ENCODE peak calls at places on chromosome 11, in four cellular contexts. One of them, this sample, is unnamed.
A peak's percentile ranks its signal among the peaks of the same experiment; 100 is the strongest.

GRCh38 chr11:111522426-111522825 is 7.8 kb downstream of the HOATZ start:
- DNase-seq in NCI-H1092 treated with DMSO at 0.1 percent for 48 hours: no peak
- DNase-seq in osteoblast: no peak
- DNase-seq in KBM-7: no peak
- DNase-seq in this sample: no peak

GRCh38 chr11:109870313-109870712 is 222.9 kb upstream of the ZC3H12C start:
- DNase-seq in NCI-H1092 treated with DMSO at 0.1 percent for 48 hours: no peak
- DNase-seq in osteoblast: no peak
- DNase-seq in KBM-7: no peak
- DNase-seq in this sample: peak; percentile 2

GRCh38 chr11:62012451-62013265 is 45.2 kb upstream of the FTH1 start:
- DNase-seq in NCI-H1092 treated with DMSO at 0.1 percent for 48 hours: no peak
- DNase-seq in osteoblast: no peak
- DNase-seq in KBM-7: no peak
- DNase-seq in this sample: no peak

GRCh38 chr11:37141707-37142106 is 543.7 kb upstream of the RAG2 start:
- DNase-seq in NCI-H1092 treated with DMSO at 0.1 percent for 48 hours: no peak
- DNase-seq in osteoblast: no peak
- DNase-seq in KBM-7: peak; percentile 0
- DNase-seq in this sample: no peak

GRCh38 chr11:134730096-134730495 is 318.1 kb upstream of the B3GAT1 start:
- DNase-seq in NCI-H1092 treated with DMSO at 0.1 percent for 48 hours: no peak
- DNase-seq in osteoblast: no peak
- DNase-seq in KBM-7: no peak
- DNase-seq in this sample: no peak

GRCh38 chr11:64935634-64936081 is at the start of gene GPHA2:
- DNase-seq in NCI-H1092 treated with DMSO at 0.1 percent for 48 hours: peak; percentile 8
- DNase-seq in osteoblast: peak; percentile 32
- DNase-seq in KBM-7: no peak
- DNase-seq in this sample: peak; percentile 89

GRCh38 chr11:120013325-120014250 is 124.3 kb downstream of the TRIM29 start:
- DNase-seq in NCI-H1092 treated with DMSO at 0.1 percent for 48 hours: peak; percentile 57
- DNase-seq in osteoblast: peak; percentile 93
- DNase-seq in KBM-7: peak; percentile 21
- DNase-seq in this sample: peak; percentile 30

GRCh38 chr11:103798456-103798855 is 238.0 kb upstream of the DDI1 start:
- DNase-seq in NCI-H1092 treated with DMSO at 0.1 percent for 48 hours: no peak
- DNase-seq in osteoblast: no peak
- DNase-seq in KBM-7: no peak
- DNase-seq in this sample: peak; percentile 29

GRCh38 chr11:74620537-74620936 is 28.2 kb downstream of the POLD3 start:
- DNase-seq in NCI-H1092 treated with DMSO at 0.1 percent for 48 hours: no peak
- DNase-seq in osteoblast: peak; percentile 80
- DNase-seq in KBM-7: no peak
- DNase-seq in this sample: no peak

GRCh38 chr11:3022300-3022967 is 30.3 kb upstream of the NAP1L4 start:
- DNase-seq in NCI-H1092 treated with DMSO at 0.1 percent for 48 hours: no peak
- DNase-seq in osteoblast: peak; percentile 91
- DNase-seq in KBM-7: peak; percentile 38
- DNase-seq in this sample: no peak

GRCh38 chr11:45333506-45333971 is 47.4 kb upstream of the SYT13 start:
- DNase-seq in NCI-H1092 treated with DMSO at 0.1 percent for 48 hours: peak; percentile 44
- DNase-seq in osteoblast: peak; percentile 91
- DNase-seq in KBM-7: peak; percentile 16
- DNase-seq in this sample: no peak

GRCh38 chr11:113894421-113894996 is 10.1 kb upstream of the HTR3B start:
- DNase-seq in NCI-H1092 treated with DMSO at 0.1 percent for 48 hours: no peak
- DNase-seq in osteoblast: peak; percentile 23
- DNase-seq in KBM-7: peak; percentile 31
- DNase-seq in this sample: no peak

GRCh38 chr11:119236891-119237290 is 30.8 kb downstream of the CBL start:
- DNase-seq in NCI-H1092 treated with DMSO at 0.1 percent for 48 hours: no peak
- DNase-seq in osteoblast: peak; percentile 62
- DNase-seq in KBM-7: no peak
- DNase-seq in this sample: no peak

GRCh38 chr11:126322996-126323395 is 19.1 kb downstream of the DCPS start:
- DNase-seq in NCI-H1092 treated with DMSO at 0.1 percent for 48 hours: no peak
- DNase-seq in osteoblast: no peak
- DNase-seq in KBM-7: no peak
- DNase-seq in this sample: no peak

GRCh38 chr11:117638913-117639543 is 158.0 kb downstream of the DSCAML1 start:
- DNase-seq in NCI-H1092 treated with DMSO at 0.1 percent for 48 hours: no peak
- DNase-seq in osteoblast: no peak
- DNase-seq in KBM-7: no peak
- DNase-seq in this sample: no peak

GRCh38 chr11:122177238-122177637 is 61.2 kb upstream of the BLID start:
- DNase-seq in NCI-H1092 treated with DMSO at 0.1 percent for 48 hours: no peak
- DNase-seq in osteoblast: no peak
- DNase-seq in KBM-7: no peak
- DNase-seq in this sample: no peak

GRCh38 chr11:125210112-125210511 is 45.6 kb downstream of the PKNOX2 start:
- DNase-seq in NCI-H1092 treated with DMSO at 0.1 percent for 48 hours: no peak
- DNase-seq in osteoblast: no peak
- DNase-seq in KBM-7: no peak
- DNase-seq in this sample: no peak

This sample was measured in NCI-H2171 treated with DMSO at 0.1 percent for 48 hours.